ENCODE peak calls at places on chromosome 18, in four cellular contexts. One of them, this sample, is unnamed.

GRCh38 chr18:60019463-60019840 is 119.7 kb downstream of the PMAIP1 start:
- DNase-seq in mesendoderm: peak
- DNase-seq in neuronal stem cell: no peak
- DNase-seq in H9: no peak
- DNase-seq in this sample: peak

GRCh38 chr18:23284629-23285028 is 149.3 kb downstream of the CABLES1 start:
- DNase-seq in mesendoderm: peak
- DNase-seq in neuronal stem cell: no peak
- DNase-seq in H9: no peak
- DNase-seq in this sample: no peak

GRCh38 chr18:69686861-69687260 is 260.8 kb downstream of the CD226 start:
- DNase-seq in mesendoderm: no peak
- DNase-seq in neuronal stem cell: no peak
- DNase-seq in H9: no peak
- DNase-seq in this sample: peak

GRCh38 chr18:40949138-40949949 is 1005.7 kb upstream of the PIK3C3 start:
- DNase-seq in mesendoderm: no peak
- DNase-seq in neuronal stem cell: no peak
- DNase-seq in H9: no peak
- DNase-seq in this sample: no peak

GRCh38 chr18:46353460-46353859 is 249.3 kb downstream of the HAUS1 start:
- DNase-seq in mesendoderm: no peak
- DNase-seq in neuronal stem cell: no peak
- DNase-seq in H9: no peak
- DNase-seq in this sample: no peak

GRCh38 chr18:34299828-34300227 is 75.1 kb upstream of the NOL4 start:
- DNase-seq in mesendoderm: no peak
- DNase-seq in neuronal stem cell: no peak
- DNase-seq in H9: no peak
- DNase-seq in this sample: no peak

GRCh38 chr18:26656944-26657536 is 108.7 kb upstream of the KCTD1 start:
- DNase-seq in mesendoderm: peak
- DNase-seq in neuronal stem cell: peak
- DNase-seq in H9: peak
- DNase-seq in this sample: peak

GRCh38 chr18:54161267-54161666 is 63.2 kb downstream of the MBD2 start:
- DNase-seq in mesendoderm: no peak
- DNase-seq in neuronal stem cell: no peak
- DNase-seq in H9: no peak
- DNase-seq in this sample: peak

GRCh38 chr18:58401191-58401590 is 227.7 kb downstream of the ALPK2 start:
- DNase-seq in mesendoderm: no peak
- DNase-seq in neuronal stem cell: no peak
- DNase-seq in H9: no peak
- DNase-seq in this sample: no peak
- H2BK15ac ChIP-seq in mesendoderm: no peak
- H2BK15ac ChIP-seq in neuronal stem cell: no peak
- H2BK15ac ChIP-seq in H9: no peak
- H2BK15ac ChIP-seq in this sample: no peak

DNA sequence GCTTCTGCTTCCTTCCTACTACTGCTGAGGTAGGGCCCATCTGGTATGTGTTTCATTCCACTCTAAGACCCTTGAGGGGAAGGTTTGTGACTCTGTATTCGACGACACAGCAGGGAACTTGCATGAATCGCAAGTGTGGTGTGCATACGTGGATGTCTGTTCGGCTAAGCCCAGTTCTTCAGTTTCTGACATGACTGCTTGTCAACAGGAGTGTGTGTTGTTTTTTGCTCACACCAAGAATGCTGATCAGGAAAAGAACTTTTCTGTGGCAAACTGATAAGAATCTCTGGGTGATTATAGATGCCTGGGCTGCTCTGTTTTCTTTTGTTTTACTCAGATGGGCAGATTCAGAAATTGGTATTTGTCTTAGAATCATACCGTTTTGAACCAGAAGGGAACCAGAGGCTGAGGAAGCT is 22.0 kb downstream of the TNFRSF11A start:
- DNase-seq in mesendoderm: peak
- DNase-seq in neuronal stem cell: no peak
- DNase-seq in H9: no peak
- DNase-seq in this sample: no peak
- H2BK15ac ChIP-seq in mesendoderm: no peak
- H2BK15ac ChIP-seq in neuronal stem cell: no peak
- H2BK15ac ChIP-seq in H9: no peak
- H2BK15ac ChIP-seq in this sample: no peak

DNA sequence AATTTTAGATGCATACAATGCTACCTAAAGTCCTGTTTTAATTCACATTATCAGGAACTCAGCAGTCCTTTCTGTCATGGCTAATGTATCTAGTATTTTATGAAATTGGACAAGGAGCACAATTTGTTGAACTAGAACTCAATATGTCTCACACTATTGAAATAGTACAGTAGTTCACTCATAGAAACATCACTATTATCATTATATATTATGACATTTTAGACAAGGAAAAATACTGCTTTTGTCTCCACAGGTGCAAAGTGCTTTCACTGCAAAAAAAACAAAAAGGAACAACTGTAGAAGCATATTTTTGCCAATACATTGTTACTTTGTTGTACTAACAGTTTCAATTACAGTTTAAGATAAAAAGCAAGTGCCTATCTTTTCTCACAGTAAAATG is 419.2 kb upstream of the CDH19 start:
- DNase-seq in mesendoderm: no peak
- DNase-seq in neuronal stem cell: no peak
- DNase-seq in H9: no peak
- DNase-seq in this sample: no peak
- H2BK15ac ChIP-seq in mesendoderm: no peak
- H2BK15ac ChIP-seq in neuronal stem cell: no peak
- H2BK15ac ChIP-seq in H9: no peak
- H2BK15ac ChIP-seq in this sample: no peak

GRCh38 chr18:32769242-32770180 is 3.3 kb downstream of the KLHL14 start:
- DNase-seq in mesendoderm: peak
- DNase-seq in neuronal stem cell: no peak
- DNase-seq in H9: peak
- DNase-seq in this sample: no peak
- H2BK15ac ChIP-seq in mesendoderm: no peak
- H2BK15ac ChIP-seq in neuronal stem cell: no peak
- H2BK15ac ChIP-seq in H9: no peak
- H2BK15ac ChIP-seq in this sample: no peak

DNA sequence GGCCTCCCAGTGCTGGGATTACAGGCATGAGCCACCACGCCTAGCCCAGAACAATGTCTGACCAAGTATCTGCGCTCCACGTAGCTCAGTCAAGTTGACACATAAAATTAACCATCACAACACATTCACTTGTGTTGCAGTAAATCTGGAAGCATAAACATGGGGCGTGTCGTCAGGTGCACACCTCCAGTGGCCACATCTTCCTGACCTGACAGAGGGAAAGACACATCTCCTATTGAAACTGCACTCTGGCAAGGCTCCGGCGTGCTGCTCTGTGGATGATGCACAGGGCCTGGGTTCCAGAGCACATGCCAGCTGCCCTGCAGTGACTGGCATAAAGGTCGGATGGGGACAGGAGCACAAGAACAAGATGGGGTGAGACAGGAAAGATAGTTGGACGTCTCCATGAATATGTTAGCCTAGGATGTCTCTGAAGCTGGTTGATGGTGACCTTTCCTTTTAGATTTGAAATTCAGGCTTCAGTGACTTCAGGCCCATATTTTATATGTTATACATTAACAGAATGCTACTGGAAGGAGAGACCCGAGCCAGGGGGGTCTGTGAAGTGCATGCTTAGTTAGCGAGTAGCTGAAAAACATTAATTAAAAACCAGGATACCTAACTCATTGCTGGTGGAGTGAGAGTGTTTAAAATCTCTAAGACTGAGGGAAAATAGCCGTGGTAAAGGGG is 10.9 kb downstream of the IMPA2 start:
- DNase-seq in mesendoderm: no peak
- DNase-seq in neuronal stem cell: no peak
- DNase-seq in H9: no peak
- DNase-seq in this sample: no peak
- H2BK15ac ChIP-seq in mesendoderm: no peak
- H2BK15ac ChIP-seq in neuronal stem cell: no peak
- H2BK15ac ChIP-seq in H9: no peak
- H2BK15ac ChIP-seq in this sample: no peak

GRCh38 chr18:75029456-75029855 is 179.5 kb downstream of the PTGR3 start:
- DNase-seq in mesendoderm: no peak
- DNase-seq in neuronal stem cell: no peak
- DNase-seq in H9: no peak
- DNase-seq in this sample: no peak
- H2BK15ac ChIP-seq in mesendoderm: no peak
- H2BK15ac ChIP-seq in neuronal stem cell: no peak
- H2BK15ac ChIP-seq in H9: no peak
- H2BK15ac ChIP-seq in this sample: no peak

GRCh38 chr18:35458677-35459441 is 38.9 kb downstream of the INO80C start:
- DNase-seq in mesendoderm: peak
- DNase-seq in neuronal stem cell: no peak
- DNase-seq in H9: peak
- DNase-seq in this sample: peak
- H2BK15ac ChIP-seq in mesendoderm: no peak
- H2BK15ac ChIP-seq in neuronal stem cell: no peak
- H2BK15ac ChIP-seq in H9: no peak
- H2BK15ac ChIP-seq in this sample: peak

DNA sequence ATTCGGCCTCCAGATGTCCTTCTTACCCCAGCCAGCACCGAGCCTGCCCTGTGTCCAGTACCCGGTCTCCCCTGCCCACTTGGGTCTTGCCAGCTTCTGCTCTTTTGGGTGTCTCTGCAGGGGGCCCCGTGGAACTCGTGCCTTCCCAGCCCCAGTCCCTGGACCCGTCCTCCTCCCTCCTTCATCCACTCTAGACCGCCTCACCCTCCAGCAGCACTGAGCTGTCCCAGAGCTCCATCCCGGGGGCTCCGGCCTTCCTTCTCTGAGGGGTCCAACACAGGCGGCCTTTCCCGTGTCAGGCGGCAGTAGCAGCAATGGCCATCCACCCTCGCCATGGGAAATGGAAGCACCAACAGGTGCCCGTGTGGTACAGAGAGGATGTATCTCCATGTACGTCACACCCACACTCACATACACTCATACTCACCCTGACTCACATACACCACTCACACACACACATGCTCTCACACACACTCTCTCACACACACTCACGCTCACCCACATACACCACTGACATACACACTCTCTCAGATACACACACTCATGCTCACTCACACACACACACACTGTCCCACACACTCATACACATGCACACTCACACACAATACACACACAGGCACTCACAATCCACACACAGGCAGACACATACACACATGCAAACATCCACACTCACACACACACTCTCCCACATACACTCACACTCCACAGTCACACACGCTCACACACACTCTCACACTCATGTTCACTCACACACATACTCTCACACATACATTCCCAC is 827.5 kb upstream of the SALL3 start:
- DNase-seq in mesendoderm: no peak
- DNase-seq in neuronal stem cell: no peak
- DNase-seq in H9: no peak
- DNase-seq in this sample: no peak
- H2BK15ac ChIP-seq in mesendoderm: no peak
- H2BK15ac ChIP-seq in neuronal stem cell: no peak
- H2BK15ac ChIP-seq in H9: no peak
- H2BK15ac ChIP-seq in this sample: no peak

GRCh38 chr18:9714832-9715343 is 6.8 kb downstream of the RAB31 start:
- DNase-seq in mesendoderm: no peak
- DNase-seq in neuronal stem cell: no peak
- DNase-seq in H9: no peak
- DNase-seq in this sample: no peak
- H2BK15ac ChIP-seq in mesendoderm: no peak
- H2BK15ac ChIP-seq in neuronal stem cell: no peak
- H2BK15ac ChIP-seq in H9: no peak
- H2BK15ac ChIP-seq in this sample: no peak

DNA sequence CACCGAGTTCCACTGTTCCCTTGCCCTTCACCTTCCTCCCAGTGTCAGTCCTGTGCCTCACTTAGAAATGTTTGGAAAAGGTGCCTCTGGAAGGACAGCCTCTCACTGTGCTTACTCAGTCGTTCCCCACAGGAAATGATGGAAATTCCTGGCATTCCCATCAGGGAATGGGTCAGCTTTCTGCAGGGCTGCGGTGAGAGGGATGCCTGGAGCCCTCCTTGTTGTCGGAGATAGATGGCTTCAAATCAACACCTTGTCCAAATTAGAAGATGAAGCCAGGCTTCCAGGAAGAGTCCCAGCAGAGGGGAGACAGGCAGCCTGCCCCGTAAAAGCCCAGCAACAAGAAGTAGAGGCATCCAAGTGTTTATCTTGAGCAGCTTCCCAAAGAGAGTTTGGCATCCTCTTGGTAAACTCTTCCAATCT is 25.3 kb downstream of the COLEC12 start:
- DNase-seq in mesendoderm: peak
- DNase-seq in neuronal stem cell: no peak
- DNase-seq in H9: peak
- DNase-seq in this sample: peak
- H2BK15ac ChIP-seq in mesendoderm: no peak
- H2BK15ac ChIP-seq in neuronal stem cell: no peak
- H2BK15ac ChIP-seq in H9: no peak
- H2BK15ac ChIP-seq in this sample: peak